ENCODE peak calls at places on chromosome 5, in seven cellular contexts. One of them, this sample, is unnamed.

GRCh38 chr5:1511651-1512540 is 11.9 kb downstream of the LPCAT1 start:
- DNase-seq in OCI-LY7: peak; percentile 18
- DNase-seq in fibroblast of the aortic adventitia: peak; percentile 57
- DNase-seq in esophagus squamous epithelium: no peak
- DNase-seq in MG63: peak; percentile 97
- DNase-seq in AG09309: peak; percentile 28
- DNase-seq in Caco-2: peak; percentile 36
- DNase-seq in this sample: peak; percentile 1

GRCh38 chr5:29089591-29090141 is 2051.3 kb upstream of the CDH9 start:
- DNase-seq in OCI-LY7: no peak
- DNase-seq in fibroblast of the aortic adventitia: no peak
- DNase-seq in esophagus squamous epithelium: no peak
- DNase-seq in MG63: no peak
- DNase-seq in AG09309: no peak
- DNase-seq in Caco-2: no peak
- DNase-seq in this sample: no peak

GRCh38 chr5:38615042-38615441 is 58.6 kb upstream of the LIFR start:
- DNase-seq in OCI-LY7: no peak
- DNase-seq in fibroblast of the aortic adventitia: no peak
- DNase-seq in esophagus squamous epithelium: no peak
- DNase-seq in MG63: no peak
- DNase-seq in AG09309: no peak
- DNase-seq in Caco-2: no peak
- DNase-seq in this sample: no peak

GRCh38 chr5:154642499-154643245 is 112.5 kb upstream of the LARP1 start:
- DNase-seq in OCI-LY7: no peak
- DNase-seq in fibroblast of the aortic adventitia: peak; percentile 34
- DNase-seq in esophagus squamous epithelium: no peak
- DNase-seq in MG63: no peak
- DNase-seq in AG09309: no peak
- DNase-seq in Caco-2: peak; percentile 25
- DNase-seq in this sample: no peak

GRCh38 chr5:179385892-179386291 is 40.6 kb upstream of the ADAMTS2 start:
- DNase-seq in OCI-LY7: no peak
- DNase-seq in fibroblast of the aortic adventitia: no peak
- DNase-seq in esophagus squamous epithelium: no peak
- DNase-seq in MG63: peak; percentile 84
- DNase-seq in AG09309: no peak
- DNase-seq in Caco-2: no peak
- DNase-seq in this sample: no peak

GRCh38 chr5:169648725-169649124 is 11.7 kb downstream of the DOCK2 start:
- DNase-seq in OCI-LY7: no peak
- DNase-seq in fibroblast of the aortic adventitia: no peak
- DNase-seq in esophagus squamous epithelium: no peak
- DNase-seq in MG63: peak; percentile 89
- DNase-seq in AG09309: no peak
- DNase-seq in Caco-2: no peak
- DNase-seq in this sample: no peak

GRCh38 chr5:39547548-39548154 is 122.9 kb upstream of the DAB2 start:
- DNase-seq in OCI-LY7: peak; percentile 38
- DNase-seq in fibroblast of the aortic adventitia: peak; percentile 98
- DNase-seq in esophagus squamous epithelium: no peak
- DNase-seq in MG63: no peak
- DNase-seq in AG09309: peak; percentile 29
- DNase-seq in Caco-2: peak; percentile 65
- DNase-seq in this sample: no peak

GRCh38 chr5:52043543-52043942 is 660.3 kb downstream of the ISL1 start:
- DNase-seq in OCI-LY7: no peak
- DNase-seq in fibroblast of the aortic adventitia: no peak
- DNase-seq in esophagus squamous epithelium: no peak
- DNase-seq in MG63: no peak
- DNase-seq in AG09309: no peak
- DNase-seq in Caco-2: no peak
- DNase-seq in this sample: no peak

GRCh38 chr5:115432691-115433090 is 111.9 kb downstream of the FEM1C start:
- DNase-seq in OCI-LY7: no peak
- DNase-seq in fibroblast of the aortic adventitia: peak; percentile 33
- DNase-seq in esophagus squamous epithelium: no peak
- DNase-seq in MG63: no peak
- DNase-seq in AG09309: no peak
- DNase-seq in Caco-2: no peak
- DNase-seq in this sample: no peak

GRCh38 chr5:157857821-157858526 is 971 bp downstream of the CLINT1 start:
- DNase-seq in OCI-LY7: peak; percentile 57
- DNase-seq in fibroblast of the aortic adventitia: peak; percentile 25
- DNase-seq in esophagus squamous epithelium: no peak
- DNase-seq in MG63: no peak
- DNase-seq in AG09309: no peak
- DNase-seq in Caco-2: no peak
- DNase-seq in this sample: no peak

GRCh38 chr5:123819818-123820217 is 307.8 kb downstream of the CSNK1G3 start:
- DNase-seq in OCI-LY7: no peak
- DNase-seq in fibroblast of the aortic adventitia: peak; percentile 74
- DNase-seq in esophagus squamous epithelium: no peak
- DNase-seq in MG63: no peak
- DNase-seq in AG09309: peak; percentile 39
- DNase-seq in Caco-2: no peak
- DNase-seq in this sample: no peak

GRCh38 chr5:43602818-43603534 is at the start of gene NNT:
- DNase-seq in OCI-LY7: peak; percentile 84
- DNase-seq in fibroblast of the aortic adventitia: peak; percentile 39
- DNase-seq in esophagus squamous epithelium: peak; percentile 19
- DNase-seq in MG63: peak; percentile 86
- DNase-seq in AG09309: no peak
- DNase-seq in Caco-2: peak; percentile 86
- DNase-seq in this sample: peak; percentile 9

GRCh38 chr5:22835630-22836029 is 17.5 kb downstream of the CDH12 start:
- DNase-seq in OCI-LY7: no peak
- DNase-seq in fibroblast of the aortic adventitia: no peak
- DNase-seq in esophagus squamous epithelium: no peak
- DNase-seq in MG63: peak; percentile 59
- DNase-seq in AG09309: no peak
- DNase-seq in Caco-2: no peak
- DNase-seq in this sample: no peak

GRCh38 chr5:138574744-138575193 is 432 bp downstream of the HSPA9 start:
- DNase-seq in OCI-LY7: no peak
- DNase-seq in fibroblast of the aortic adventitia: no peak
- DNase-seq in esophagus squamous epithelium: no peak
- DNase-seq in MG63: no peak
- DNase-seq in AG09309: no peak
- DNase-seq in Caco-2: no peak
- DNase-seq in this sample: no peak

GRCh38 chr5:32330126-32330971 is 17.6 kb upstream of the MTMR12 start:
- DNase-seq in OCI-LY7: no peak
- DNase-seq in fibroblast of the aortic adventitia: no peak
- DNase-seq in esophagus squamous epithelium: no peak
- DNase-seq in MG63: no peak
- DNase-seq in AG09309: no peak
- DNase-seq in Caco-2: no peak
- DNase-seq in this sample: no peak

GRCh38 chr5:116492776-116493175 is 81.8 kb downstream of the SEMA6A start:
- DNase-seq in OCI-LY7: peak; percentile 48
- DNase-seq in fibroblast of the aortic adventitia: no peak
- DNase-seq in esophagus squamous epithelium: no peak
- DNase-seq in MG63: no peak
- DNase-seq in AG09309: no peak
- DNase-seq in Caco-2: no peak
- DNase-seq in this sample: no peak

GRCh38 chr5:142807378-142807911 is 37.3 kb downstream of the ARHGAP26 start:
- DNase-seq in OCI-LY7: peak; percentile 43
- DNase-seq in fibroblast of the aortic adventitia: no peak
- DNase-seq in esophagus squamous epithelium: no peak
- DNase-seq in MG63: no peak
- DNase-seq in AG09309: no peak
- DNase-seq in Caco-2: peak; percentile 16
- DNase-seq in this sample: no peak

GRCh38 chr5:181114844-181115778 is 15.9 kb downstream of the OR2V1 start:
- DNase-seq in OCI-LY7: no peak
- DNase-seq in fibroblast of the aortic adventitia: peak; percentile 4
- DNase-seq in esophagus squamous epithelium: no peak
- DNase-seq in MG63: peak; percentile 24
- DNase-seq in AG09309: no peak
- DNase-seq in Caco-2: peak; percentile 22
- DNase-seq in this sample: no peak

GRCh38 chr5:90560771-90561170 is 2.2 kb downstream of the ADGRV1 start:
- DNase-seq in OCI-LY7: no peak
- DNase-seq in fibroblast of the aortic adventitia: no peak
- DNase-seq in esophagus squamous epithelium: no peak
- DNase-seq in MG63: no peak
- DNase-seq in AG09309: no peak
- DNase-seq in Caco-2: no peak
- DNase-seq in this sample: no peak

GRCh38 chr5:90555666-90556065 is 2.9 kb upstream of the ADGRV1 start:
- DNase-seq in OCI-LY7: no peak
- DNase-seq in fibroblast of the aortic adventitia: no peak
- DNase-seq in esophagus squamous epithelium: no peak
- DNase-seq in MG63: no peak
- DNase-seq in AG09309: no peak
- DNase-seq in Caco-2: no peak
- DNase-seq in this sample: no peak

GRCh38 chr5:90558344-90559192 is at the start of gene ADGRV1:
- DNase-seq in OCI-LY7: no peak
- DNase-seq in fibroblast of the aortic adventitia: peak; percentile 30
- DNase-seq in esophagus squamous epithelium: no peak
- DNase-seq in MG63: peak; percentile 59
- DNase-seq in AG09309: no peak
- DNase-seq in Caco-2: peak; percentile 97
- DNase-seq in this sample: no peak

GRCh38 chr5:90557391-90557790 is 1.2 kb upstream of the ADGRV1 start:
- DNase-seq in OCI-LY7: no peak
- DNase-seq in fibroblast of the aortic adventitia: no peak
- DNase-seq in esophagus squamous epithelium: no peak
- DNase-seq in MG63: no peak
- DNase-seq in AG09309: no peak
- DNase-seq in Caco-2: no peak
- DNase-seq in this sample: no peak

DNA sequence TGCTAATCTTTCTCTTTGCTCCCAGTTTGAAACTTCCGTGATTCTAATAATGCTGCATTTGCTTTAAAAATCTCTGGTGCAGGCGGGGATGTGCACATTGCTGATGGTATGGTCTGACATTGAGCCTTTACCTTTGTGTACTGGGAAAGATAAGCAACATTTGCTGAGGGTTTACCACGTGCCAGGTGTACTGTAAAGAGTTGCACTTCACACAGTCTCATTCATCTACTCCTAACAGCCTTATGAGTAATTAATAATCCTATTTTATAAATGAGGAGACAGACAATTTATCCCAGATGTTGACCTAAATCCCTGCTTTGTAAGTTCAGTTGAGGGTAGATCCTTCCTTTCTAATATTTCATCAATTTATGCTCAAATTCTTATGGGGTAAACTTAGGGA is 726 bp upstream of the ADGRV1 start:
- DNase-seq in OCI-LY7: no peak
- DNase-seq in fibroblast of the aortic adventitia: no peak
- DNase-seq in esophagus squamous epithelium: no peak
- DNase-seq in MG63: no peak
- DNase-seq in AG09309: no peak
- DNase-seq in Caco-2: peak; percentile 8
- DNase-seq in this sample: no peak
- H3K4me3 ChIP-seq in OCI-LY7: no peak overlapping the region
- H3K4me3 ChIP-seq in fibroblast of the aortic adventitia: no peak overlapping the region
- H3K4me3 ChIP-seq in esophagus squamous epithelium: peak overlapping the region; percentile 38
- H3K4me3 ChIP-seq in MG63: no peak overlapping the region
- H3K4me3 ChIP-seq in AG09309: no peak overlapping the region
- H3K4me3 ChIP-seq in Caco-2: peak overlapping the region; percentile 65
- H3K4me3 ChIP-seq in this sample: peak overlapping the region; percentile 62

DNA sequence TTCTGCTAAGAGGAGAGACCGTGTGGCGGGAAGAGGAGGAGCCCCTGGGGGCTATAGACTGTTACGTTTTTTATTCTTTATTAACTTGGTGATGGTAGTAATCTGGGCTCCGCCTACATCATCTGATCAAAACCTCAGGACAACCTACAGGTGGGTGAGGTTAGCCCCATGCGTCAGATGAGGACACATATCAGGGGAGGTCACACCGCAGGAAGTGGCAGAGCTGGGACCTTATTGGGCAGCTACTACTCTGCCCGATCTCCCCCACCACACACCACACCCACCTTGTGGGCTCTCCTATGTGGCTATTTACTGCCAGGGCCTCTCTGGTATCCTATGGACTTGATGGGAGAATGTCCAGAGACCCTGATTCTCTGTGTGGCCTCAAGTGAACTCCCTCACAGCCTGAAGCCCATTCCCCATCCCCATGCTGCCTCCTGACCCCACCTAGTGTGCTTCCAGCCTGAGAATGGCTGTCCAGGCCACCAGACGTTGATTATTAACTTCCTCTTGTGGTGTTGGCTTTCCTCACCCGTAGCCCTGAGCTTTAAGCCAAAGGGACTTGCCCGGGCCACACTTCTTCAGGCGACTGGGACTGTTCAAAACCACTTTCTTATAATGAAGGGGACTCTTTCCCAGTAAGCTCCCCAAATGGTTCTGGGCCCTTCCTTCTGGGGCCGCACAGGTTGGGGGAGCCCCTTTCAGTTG is 8.2 kb downstream of the UNC5A start:
- DNase-seq in OCI-LY7: no peak
- DNase-seq in fibroblast of the aortic adventitia: no peak
- DNase-seq in esophagus squamous epithelium: no peak
- DNase-seq in MG63: no peak
- DNase-seq in AG09309: no peak
- DNase-seq in Caco-2: no peak
- DNase-seq in this sample: no peak
- H3K4me3 ChIP-seq in OCI-LY7: no peak overlapping the region
- H3K4me3 ChIP-seq in fibroblast of the aortic adventitia: no peak overlapping the region
- H3K4me3 ChIP-seq in esophagus squamous epithelium: peak overlapping the region; percentile 41
- H3K4me3 ChIP-seq in MG63: peak overlapping the region; percentile 34
- H3K4me3 ChIP-seq in AG09309: no peak overlapping the region
- H3K4me3 ChIP-seq in Caco-2: peak overlapping the region; percentile 38
- H3K4me3 ChIP-seq in this sample: peak overlapping the region; percentile 63

GRCh38 chr5:14868771-14869170 is 2.8 kb downstream of the ANKH start:
- DNase-seq in OCI-LY7: no peak
- DNase-seq in fibroblast of the aortic adventitia: no peak
- DNase-seq in esophagus squamous epithelium: no peak
- DNase-seq in MG63: no peak
- DNase-seq in AG09309: no peak
- DNase-seq in Caco-2: no peak
- DNase-seq in this sample: no peak
- H3K4me3 ChIP-seq in OCI-LY7: no peak overlapping the region
- H3K4me3 ChIP-seq in fibroblast of the aortic adventitia: peak overlapping the region; percentile 13
- H3K4me3 ChIP-seq in esophagus squamous epithelium: no peak overlapping the region
- H3K4me3 ChIP-seq in MG63: no peak overlapping the region
- H3K4me3 ChIP-seq in AG09309: no peak overlapping the region
- H3K4me3 ChIP-seq in Caco-2: no peak overlapping the region
- H3K4me3 ChIP-seq in this sample: peak overlapping the region; percentile 95

DNA sequence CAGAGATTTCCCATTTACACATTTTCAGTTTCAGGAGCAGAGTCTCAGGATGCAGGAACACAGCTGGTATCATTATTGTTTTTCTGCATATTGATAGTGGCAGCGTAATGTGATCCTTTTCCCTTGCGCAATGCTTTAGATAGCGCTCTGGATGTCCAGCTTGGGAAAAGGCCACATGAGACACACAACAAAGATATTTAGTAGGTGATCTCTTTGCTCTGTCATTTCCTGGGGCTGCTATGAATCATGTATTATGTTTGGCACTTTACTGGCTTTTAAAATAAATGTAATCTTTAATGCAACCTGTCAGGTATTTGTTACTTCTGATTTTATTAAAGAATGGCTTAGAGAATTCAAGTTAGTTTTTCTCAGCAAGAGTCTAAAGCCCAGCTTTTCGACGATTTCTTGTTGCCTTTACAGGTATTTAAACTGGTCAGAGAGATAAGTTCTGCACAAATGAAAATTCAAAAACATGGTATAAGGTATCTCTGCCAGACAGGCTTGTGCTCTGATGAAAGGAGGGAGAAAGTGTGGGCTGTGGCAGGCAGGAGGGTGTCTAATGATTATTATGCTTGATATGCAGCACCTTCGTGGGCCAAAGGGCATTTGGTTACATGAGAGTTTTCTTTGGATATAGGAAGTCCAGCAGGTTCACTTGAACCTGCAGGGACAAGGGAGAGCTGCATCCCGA is 42.3 kb downstream of the PTTG1 start:
- DNase-seq in OCI-LY7: no peak
- DNase-seq in fibroblast of the aortic adventitia: peak; percentile 88
- DNase-seq in esophagus squamous epithelium: no peak
- DNase-seq in MG63: peak; percentile 38
- DNase-seq in AG09309: no peak
- DNase-seq in Caco-2: no peak
- DNase-seq in this sample: no peak
- H3K4me3 ChIP-seq in OCI-LY7: no peak overlapping the region
- H3K4me3 ChIP-seq in fibroblast of the aortic adventitia: no peak overlapping the region
- H3K4me3 ChIP-seq in esophagus squamous epithelium: no peak overlapping the region
- H3K4me3 ChIP-seq in MG63: no peak overlapping the region
- H3K4me3 ChIP-seq in AG09309: no peak overlapping the region
- H3K4me3 ChIP-seq in Caco-2: no peak overlapping the region
- H3K4me3 ChIP-seq in this sample: no peak overlapping the region

This sample was measured in thoracic aorta.